ENCODE peak calls at places on chromosomes 5 and 9, in ten cellular contexts. D is stomach, T is right lobe of liver, P is HCT116, K is breast epithelium, F is A549, L is spleen, Y is IMR-90, R is heart left ventricle, B is tibial nerve. Q is an unnamed sample.

GRCh38 chr9:96617439-96618185 is 2.0 kb downstream of the CDC14B start:
- DNase-seq in D (no peak), T (no peak), P (no peak), K (no peak), F (no peak), L (no peak), Y (no peak), R (no peak), B (no peak), Q (no peak)

GRCh38 chr9:120289990-120290925 is 289.7 kb downstream of the CDK5RAP2 start:
- DNase-seq in D (no peak), T (no peak), P (no peak), K (no peak), F (no peak), L (no peak), Y (no peak), R (no peak), B (no peak), Q (no peak)

GRCh38 chr5:53179681-53180080 is 70.1 kb upstream of the MOCS2 start:
- DNase-seq in D (no peak), T (no peak), P (no peak), K (no peak), F (no peak), L (no peak), Y (no peak), R (no peak), B (no peak), Q (no peak)

GRCh38 chr9:71663931-71664459 is 104.3 kb downstream of the CEMIP2 start:
- DNase-seq in D (no peak), T (no peak), P (no peak), K (no peak), F (no peak), L (no peak), Y (no peak), R (no peak), B (no peak), Q (no peak)

GRCh38 chr5:94968507-94969095 is 316.3 kb downstream of the MCTP1 start:
- DNase-seq in D (no peak), T (no peak), P (peak; percentile 69), K (no peak), F (peak; percentile 25), L (no peak), Y (peak; percentile 67), R (no peak), B (no peak), Q (peak; percentile 25)

GRCh38 chr5:67003906-67004729 is 192.5 kb downstream of the CD180 start:
- DNase-seq in D (peak; percentile 88), T (peak; percentile 91), P (peak; percentile 53), K (peak; percentile 87), F (peak; percentile 71), L (peak; percentile 91), Y (peak; percentile 88), R (peak; percentile 90), B (peak; percentile 60), Q (no peak)

GRCh38 chr9:18056269-18056992 is 417.5 kb upstream of the ADAMTSL1 start:
- DNase-seq in D (no peak), T (no peak), P (no peak), K (no peak), F (no peak), L (no peak), Y (no peak), R (no peak), B (no peak), Q (no peak)

GRCh38 chr5:74516217-74516636 is 124.3 kb downstream of the ENC1 start:
- DNase-seq in D (no peak), T (no peak), P (no peak), K (no peak), F (no peak), L (no peak), Y (peak; percentile 49), R (peak; percentile 33), B (no peak), Q (no peak)

GRCh38 chr5:173602423-173602822 is 14.0 kb downstream of the BOD1 start:
- DNase-seq in D (no peak), T (no peak), P (no peak), K (peak; percentile 29), F (no peak), L (no peak), Y (peak; percentile 70), R (peak; percentile 44), B (peak; percentile 54), Q (no peak)

GRCh38 chr9:108786322-108786721 is 69.5 kb downstream of the ACTL7B start:
- DNase-seq in D (no peak), T (no peak), P (no peak), K (no peak), F (no peak), L (no peak), Y (no peak), R (no peak), B (no peak), Q (no peak)

GRCh38 chr9:99431103-99431502 is 209.0 kb downstream of the SEC61B start:
- DNase-seq in D (no peak), T (no peak), P (no peak), K (no peak), F (no peak), L (no peak), Y (peak; percentile 66), R (peak; percentile 31), B (no peak), Q (no peak)

GRCh38 chr5:33409435-33410146 is 31.2 kb upstream of the TARS1 start:
- DNase-seq in D (no peak), T (no peak), P (no peak), K (peak; percentile 23), F (no peak), L (no peak), Y (peak; percentile 83), R (no peak), B (no peak), Q (no peak)

GRCh38 chr5:1639757-1640156 is 116.0 kb upstream of the LPCAT1 start:
- DNase-seq in D (no peak), T (no peak), P (no peak), K (no peak), F (no peak), L (peak; percentile 44), Y (no peak), R (no peak), B (no peak), Q (no peak)

GRCh38 chr5:1643651-1644392 is 120.1 kb upstream of the LPCAT1 start:
- DNase-seq in D (no peak), T (no peak), P (no peak), K (no peak), F (peak; percentile 31), L (peak; percentile 64), Y (no peak), R (peak; percentile 5), B (no peak), Q (peak; percentile 9)

GRCh38 chr5:140966293-140967225 is at the start of gene PCDHAC2:
- DNase-seq in D (peak; percentile 49), T (peak; percentile 49), P (peak; percentile 48), K (peak; percentile 18), F (peak; percentile 41), L (peak; percentile 65), Y (no peak), R (peak; percentile 39), B (no peak), Q (no peak)

GRCh38 chr5:137619191-137619870 is 116.6 kb downstream of the KLHL3 start:
- DNase-seq in D (no peak), T (no peak), P (no peak), K (peak; percentile 22), F (no peak), L (no peak), Y (peak; percentile 81), R (peak; percentile 88), B (no peak), Q (no peak)

GRCh38 chr5:7181841-7182240 is 214.1 kb upstream of the ADCY2 start:
- DNase-seq in D (no peak), T (no peak), P (no peak), K (no peak), F (no peak), L (no peak), Y (no peak), R (no peak), B (no peak), Q (no peak)

GRCh38 chr9:16653491-16654407 is 216.7 kb downstream of the BNC2 start:
- DNase-seq in D (no peak), T (peak; percentile 22), P (no peak), K (no peak), F (no peak), L (no peak), Y (no peak), R (peak; percentile 30), B (no peak), Q (no peak)

GRCh38 chr9:2771661-2772060 is 54.4 kb downstream of the KCNV2 start:
- DNase-seq in D (no peak), T (no peak), P (no peak), K (no peak), F (no peak), L (no peak), Y (peak; percentile 53), R (no peak), B (no peak), Q (no peak)

GRCh38 chr9:96486351-96487029 is 36.5 kb downstream of the HABP4 start:
- DNase-seq in D (peak; percentile 79), T (peak; percentile 80), P (no peak), K (no peak), F (no peak), L (no peak), Y (peak; percentile 82), R (peak; percentile 87), B (peak; percentile 54), Q (no peak)

GRCh38 chr5:120818128-120818527 is 354.0 kb downstream of the PRR16 start:
- DNase-seq in D (no peak), T (no peak), P (no peak), K (no peak), F (no peak), L (no peak), Y (no peak), R (no peak), B (no peak), Q (no peak)

GRCh38 chr5:78893959-78894676 is 91.0 kb downstream of the ARSB start:
- DNase-seq in D (no peak), T (no peak), P (no peak), K (no peak), F (no peak), L (no peak), Y (peak; percentile 34), R (no peak), B (no peak), Q (no peak)
- TF ChIP-seq POLR2A in D (no peak), T (no peak), P (no peak), K (no peak), F (no peak), L (no peak), Y (no peak), R (no peak), B (no peak), Q (no peak)

GRCh38 chr5:150026682-150027172 is 26.2 kb downstream of the HMGXB3 start:
- DNase-seq in D (no peak), T (no peak), P (no peak), K (no peak), F (no peak), L (no peak), Y (no peak), R (no peak), B (no peak), Q (no peak)
- TF ChIP-seq POLR2A in D (no peak), T (no peak), P (no peak), K (no peak), F (no peak), L (no peak), Y (no peak), R (no peak), B (no peak), Q (no peak)

GRCh38 chr9:128551652-128552152 is 685 bp upstream of the SPTAN1 start:
- DNase-seq in D (no peak), T (no peak), P (no peak), K (no peak), F (no peak), L (no peak), Y (no peak), R (no peak), B (no peak), Q (no peak)
- TF ChIP-seq POLR2A in D (no peak), T (no peak), P (no peak), K (peak; percentile 59), F (no peak), L (no peak), Y (no peak), R (peak; percentile 21), B (no peak), Q (no peak)

GRCh38 chr9:85569988-85570387 is 171.8 kb downstream of the AGTPBP1 start:
- DNase-seq in D (no peak), T (no peak), P (peak; percentile 19), K (no peak), F (no peak), L (no peak), Y (peak; percentile 63), R (no peak), B (no peak), Q (no peak)
- TF ChIP-seq POLR2A in D (no peak), T (no peak), P (no peak), K (no peak), F (no peak), L (no peak), Y (no peak), R (no peak), B (no peak), Q (no peak)